ENCODE peak calls at places on chromosome 1, in four cellular contexts. P is A549, X is HepG2, J is SK-N-SH. K is an unnamed sample.

GRCh38 chr1:230208619-230209261 is 141.7 kb downstream of the GALNT2 start:
- DNase-seq in P (no peak), X (no peak), J (no peak), K (no peak)

GRCh38 chr1:3093928-3094626 is 25.1 kb downstream of the PRDM16 start:
- DNase-seq in P (no peak), X (no peak), J (no peak), K (no peak)

GRCh38 chr1:116433283-116434257 is 60.5 kb downstream of the ATP1A1 start:
- DNase-seq in P (no peak), X (peak), J (no peak), K (no peak)

GRCh38 chr1:21547876-21548275 is 38.7 kb downstream of the ALPL start:
- DNase-seq in P (no peak), X (no peak), J (no peak), K (no peak)

GRCh38 chr1:156750932-156751723 is at the start of gene HDGF:
- DNase-seq in P (peak), X (no peak), J (peak), K (no peak)

GRCh38 chr1:43339584-43340232 is 2.1 kb downstream of the MPL start:
- DNase-seq in P (no peak), X (no peak), J (no peak), K (no peak)

GRCh38 chr1:8487249-8487648 is 169.3 kb downstream of the SLC45A1 start:
- DNase-seq in P (no peak), X (no peak), J (no peak), K (no peak)

GRCh38 chr1:217889401-217889800 is 258.3 kb downstream of the SPATA17 start:
- DNase-seq in P (peak), X (no peak), J (no peak), K (no peak)

GRCh38 chr1:24277420-24278169 is 41.6 kb upstream of the GRHL3 start:
- DNase-seq in P (no peak), X (no peak), J (no peak), K (peak)

GRCh38 chr1:51214615-51215131 is 21.4 kb upstream of the RNF11 start:
- DNase-seq in P (no peak), X (no peak), J (no peak), K (no peak)

GRCh38 chr1:15189692-15190321 is 36.3 kb downstream of the TMEM51 start:
- DNase-seq in P (peak), X (peak), J (no peak), K (no peak)

GRCh38 chr1:212401042-212401441 is 13.6 kb downstream of the PACC1 start:
- DNase-seq in P (no peak), X (no peak), J (no peak), K (no peak)

GRCh38 chr1:9901148-9902059 is 8.7 kb downstream of the CTNNBIP1 start:
- DNase-seq in P (no peak), X (no peak), J (no peak), K (no peak)

GRCh38 chr1:239538244-239538988 is 152.0 kb downstream of the CHRM3 start:
- DNase-seq in P (no peak), X (no peak), J (no peak), K (no peak)

GRCh38 chr1:67308136-67308535 is 463 bp downstream of the IL12RB2 start:
- DNase-seq in P (no peak), X (no peak), J (no peak), K (no peak)

GRCh38 chr1:181148636-181149035 is 60.1 kb downstream of the IER5 start:
- DNase-seq in P (no peak), X (no peak), J (no peak), K (no peak)

GRCh38 chr1:109814993-109815786 is 51.5 kb upstream of the EPS8L3 start:
- DNase-seq in P (no peak), X (no peak), J (no peak), K (no peak)

GRCh38 chr1:183589836-183590224 is 429 bp downstream of the NCF2 start:
- DNase-seq in P (no peak), X (no peak), J (no peak), K (no peak)

GRCh38 chr1:62962794-62963776 is 179.2 kb downstream of the ATG4C start:
- DNase-seq in P (peak), X (peak), J (peak), K (no peak)

GRCh38 chr1:63774617-63775417 is 1.0 kb downstream of the ROR1 start:
- DNase-seq in P (peak), X (no peak), J (peak), K (no peak)

GRCh38 chr1:208027861-208028260 is 116.9 kb upstream of the CD34 start:
- DNase-seq in P (no peak), X (no peak), J (no peak), K (no peak)

GRCh38 chr1:33931115-33931475 is 67.2 kb downstream of the HMGB4 start:
- DNase-seq in P (no peak), X (no peak), J (no peak), K (no peak)

GRCh38 chr1:23779826-23780371 is 1.7 kb downstream of the PITHD1 start:
- DNase-seq in P (peak), X (no peak), J (no peak), K (no peak)

GRCh38 chr1:33047839-33048305 is 11.2 kb upstream of the AK2 start:
- DNase-seq in P (no peak), X (no peak), J (no peak), K (no peak)

GRCh38 chr1:51906306-51907078 is 28.0 kb upstream of the NRDC start:
- DNase-seq in P (no peak), X (no peak), J (peak), K (no peak)

GRCh38 chr1:45499415-45499769 is 481 bp downstream of the CCDC163 start:
- DNase-seq in P (no peak), X (no peak), J (peak), K (no peak)

GRCh38 chr1:235102993-235103411 is 25.6 kb downstream of the TOMM20 start:
- DNase-seq in P (no peak), X (no peak), J (no peak), K (no peak)

GRCh38 chr1:15974855-15975254 is 1.0 kb downstream of the ZBTB17 start:
- DNase-seq in P (no peak), X (no peak), J (no peak), K (no peak)

DNA sequence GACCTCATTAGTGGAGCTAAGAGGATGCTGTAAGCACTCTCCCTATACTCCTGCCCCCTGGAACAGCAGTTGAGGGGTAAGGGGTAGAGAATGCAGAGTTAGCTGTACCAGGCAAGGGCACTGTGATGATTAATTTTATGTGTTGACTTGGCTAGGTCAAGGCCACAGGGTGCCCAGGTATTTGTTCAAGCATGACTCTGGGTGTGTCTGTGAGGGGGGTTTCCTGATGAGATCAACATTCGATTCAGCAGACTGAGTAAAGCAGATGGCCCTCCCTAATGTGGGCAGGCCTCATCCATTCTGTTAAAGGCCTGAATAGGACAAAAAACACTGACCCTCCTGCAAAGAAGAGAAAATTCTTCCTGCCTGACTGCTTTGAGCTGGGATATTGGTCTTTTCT is 110.8 kb downstream of the KCND3 start:
- DNase-seq in P (no peak), X (peak), J (no peak), K (peak)
- TF ChIP-seq PBX3 in P (no peak), X (no peak), J (no peak), K (no peak)

GRCh38 chr1:225434041-225434440 is 6.2 kb upstream of the LBR start:
- DNase-seq in P (no peak), X (no peak), J (no peak), K (no peak)
- TF ChIP-seq PBX3 in P (no peak), X (no peak), J (no peak), K (no peak)

GRCh38 chr1:38918568-38918967 is 23.1 kb downstream of the RHBDL2 start:
- DNase-seq in P (no peak), X (no peak), J (no peak), K (no peak)

GRCh38 chr1:38925381-38925780 is 16.2 kb downstream of the RHBDL2 start:
- DNase-seq in P (no peak), X (no peak), J (no peak), K (no peak)

GRCh38 chr1:38926091-38926490 is 15.5 kb downstream of the RHBDL2 start:
- DNase-seq in P (no peak), X (no peak), J (peak), K (no peak)

GRCh38 chr1:38919075-38919474 is 22.6 kb downstream of the RHBDL2 start:
- DNase-seq in P (no peak), X (peak), J (peak), K (no peak)

GRCh38 chr1:38923607-38924006 is 18.0 kb downstream of the RHBDL2 start:
- DNase-seq in P (no peak), X (no peak), J (no peak), K (no peak)
- TF ChIP-seq PBX3 in P (no peak), X (no peak), J (no peak), K (no peak)

GRCh38 chr1:223748405-223748772 is 36.0 kb downstream of the CAPN2 start:
- DNase-seq in P (peak), X (no peak), J (no peak), K (no peak)

GRCh38 chr1:223750730-223751572 is 38.6 kb downstream of the CAPN2 start:
- DNase-seq in P (no peak), X (peak), J (no peak), K (no peak)

GRCh38 chr1:223745731-223746130 is 33.4 kb downstream of the CAPN2 start:
- DNase-seq in P (no peak), X (no peak), J (no peak), K (no peak)

GRCh38 chr1:223747838-223748335 is 35.5 kb downstream of the CAPN2 start:
- DNase-seq in P (peak), X (no peak), J (no peak), K (no peak)

DNA sequence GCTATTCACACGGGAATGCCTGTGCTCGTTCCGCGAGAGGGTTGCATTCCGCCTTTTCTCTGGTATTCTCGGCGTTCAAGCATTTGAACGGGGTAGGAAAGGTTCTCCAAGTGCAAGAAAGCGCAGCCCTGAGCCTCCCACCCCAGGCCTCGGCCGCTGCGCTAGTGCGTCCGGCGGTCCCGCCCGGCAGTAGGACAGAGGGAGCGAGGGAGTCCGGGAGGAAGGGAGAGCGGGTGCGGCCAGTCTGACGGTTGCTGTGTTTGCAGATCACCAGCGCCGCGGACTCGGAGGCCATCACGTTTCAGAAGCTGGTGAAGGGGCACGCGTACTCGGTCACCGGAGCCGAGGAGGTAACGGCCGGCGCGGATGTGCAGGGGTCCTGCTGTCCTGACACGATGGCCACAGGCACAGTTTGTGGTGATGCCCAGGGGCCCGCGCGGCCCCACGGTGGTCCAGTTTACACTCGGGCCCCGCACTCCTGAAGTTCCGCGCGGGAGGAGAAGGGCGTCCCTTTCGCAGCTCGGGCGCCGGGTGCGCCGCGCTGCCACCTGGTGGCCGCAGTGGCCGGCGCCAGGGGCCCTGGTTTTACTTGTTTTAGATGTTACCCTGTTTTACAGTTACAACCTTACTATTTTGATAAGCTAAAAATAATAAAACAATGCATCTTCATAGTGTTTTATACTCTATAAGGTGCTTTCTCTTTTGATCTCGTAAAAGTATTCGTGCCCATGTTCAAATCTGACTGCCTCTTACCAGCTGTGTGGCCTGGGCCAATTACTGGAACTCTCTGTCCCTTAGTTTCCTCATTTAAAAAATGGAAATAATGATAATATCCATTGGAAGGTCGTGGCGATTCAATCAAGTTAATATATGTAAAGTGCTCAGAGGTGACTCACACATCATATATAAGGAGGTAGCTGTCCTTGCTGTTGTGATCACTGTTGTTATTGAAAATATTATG is 36.7 kb downstream of the CAPN2 start:
- DNase-seq in P (peak), X (no peak), J (peak), K (no peak)
- TF ChIP-seq PBX3 in P (no peak), X (no peak), J (no peak), K (no peak)